ENCODE peak calls at places on chromosomes 11 and 22, in six cellular contexts. I is HepG2, M is tibial nerve, J is heart left ventricle, K is IMR-90, T is vagina. V is an unnamed sample.

GRCh38 chr22:41576877-41577276 is 12.8 kb downstream of the PMM1 start:
- DNase-seq in M (no peak), T (no peak), J (peak), K (peak), I (peak), V (no peak)

GRCh38 chr11:88623536-88623935 is 286.0 kb upstream of the CTSC start:
- DNase-seq in J (peak), K (peak), I (no peak), T (no peak), M (no peak), V (no peak)

GRCh38 chr11:12989428-12990242 is 19.5 kb upstream of the RASSF10 start:
- DNase-seq in J (no peak), K (no peak), T (no peak), I (no peak), M (no peak), V (no peak)

GRCh38 chr11:123268118-123268517 is 73.1 kb upstream of the CLMP start:
- DNase-seq in I (no peak), K (no peak), J (no peak), M (no peak), T (no peak), V (no peak)

GRCh38 chr11:764322-765024 is 12.8 kb downstream of the GATD1 start:
- DNase-seq in K (no peak), I (no peak), T (no peak), M (no peak), J (no peak), V (no peak)

GRCh38 chr22:37563153-37564081 is 3.1 kb downstream of the CDC42EP1 start:
- DNase-seq in M (peak), I (peak), K (peak), T (no peak), J (peak), V (peak)

GRCh38 chr11:63666874-63667273 is 4.3 kb downstream of the ATL3 start:
- DNase-seq in M (no peak), T (no peak), K (peak), I (no peak), J (no peak), V (no peak)

GRCh38 chr11:7677071-7677470 is 3.8 kb upstream of the CYB5R2 start:
- DNase-seq in J (no peak), K (peak), T (no peak), I (no peak), M (no peak), V (no peak)

GRCh38 chr11:20093775-20094174 is 66.5 kb downstream of the DBX1 start:
- DNase-seq in J (no peak), M (no peak), I (no peak), K (peak), T (no peak), V (no peak)

DNA sequence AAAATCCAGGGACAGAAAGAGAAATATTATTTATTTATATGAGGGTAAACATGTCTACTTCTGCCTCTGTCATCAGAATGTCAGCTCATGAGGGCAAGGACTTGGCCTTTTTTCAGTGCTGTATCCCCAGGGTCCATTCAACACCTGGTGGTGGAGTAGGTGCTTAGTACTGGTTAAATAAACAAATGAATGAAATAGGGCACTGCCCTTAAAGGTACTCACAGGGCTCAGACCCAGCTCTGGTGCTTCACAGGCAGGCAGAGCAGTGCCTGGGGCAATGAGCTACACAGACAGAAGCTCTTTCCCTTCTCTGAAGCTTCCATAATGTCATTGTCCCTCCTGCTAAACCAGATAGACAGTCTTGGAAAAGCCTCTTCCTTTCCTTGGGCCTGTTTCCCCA is 30.9 kb downstream of the P4HA3 start:
- DNase-seq in T (no peak), K (no peak), J (no peak), I (no peak), M (no peak), V (no peak)
- TF ChIP-seq POLR2A in T (no peak), K (no peak), J (no peak), I (no peak), M (no peak), V (no peak)

GRCh38 chr11:75562048-75562835 is at the start of gene SERPINH1:
- DNase-seq in I (peak), J (peak), T (no peak), K (peak), M (peak), V (peak)

GRCh38 chr11:75563501-75563977 is 1.5 kb downstream of the SERPINH1 start:
- DNase-seq in M (no peak), J (no peak), I (no peak), K (no peak), T (no peak), V (no peak)

GRCh38 chr11:75563978-75564552 is 2.0 kb downstream of the SERPINH1 start:
- DNase-seq in J (peak), M (no peak), I (peak), T (no peak), K (peak), V (no peak)

GRCh38 chr11:75561426-75562047 is 516 bp upstream of the SERPINH1 start:
- DNase-seq in I (no peak), K (no peak), J (no peak), M (no peak), T (no peak), V (no peak)

DNA sequence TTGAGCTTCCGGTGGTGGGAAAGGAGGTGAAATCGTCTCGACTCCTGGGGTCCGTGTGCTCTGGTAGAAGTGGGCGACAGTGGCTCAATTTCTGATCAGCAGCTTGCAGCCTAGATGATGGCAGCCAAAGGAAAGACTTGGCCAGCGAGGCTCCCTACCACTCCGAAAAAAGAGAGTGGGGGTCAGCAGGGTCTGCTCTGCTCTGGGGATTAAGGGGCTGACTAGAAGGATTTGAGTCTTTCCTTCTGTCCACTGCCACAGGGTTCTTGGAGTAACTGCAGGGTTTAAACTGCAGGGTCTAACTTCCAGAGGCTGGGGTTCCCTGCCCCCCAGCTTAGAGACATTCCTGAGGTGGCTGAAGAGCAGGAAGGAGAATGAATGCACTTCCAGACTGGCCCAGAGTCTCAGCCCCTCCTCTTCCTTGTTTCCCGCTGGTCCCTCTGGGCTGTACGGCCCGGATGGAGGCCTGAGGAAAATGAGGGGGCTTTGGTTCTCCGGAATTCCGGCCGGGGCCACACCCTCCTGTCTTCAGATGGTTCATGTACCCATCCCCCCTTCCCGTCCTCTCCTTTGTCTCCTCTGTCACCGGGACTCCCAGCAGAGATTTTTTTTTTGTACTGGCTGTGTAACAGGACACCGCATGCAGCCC is 907 bp downstream of the SERPINH1 start:
- DNase-seq in M (no peak), T (no peak), K (peak), J (peak), I (no peak), V (no peak)
- TF ChIP-seq POLR2A in M (no peak), T (no peak), K (no peak), J (no peak), I (peak), V (no peak)

GRCh38 chr22:19721486-19722172 is 1.7 kb upstream of the GP1BB start:
- DNase-seq in K (no peak), J (no peak), I (peak), M (no peak), T (no peak), V (no peak)

GRCh38 chr22:19720150-19720827 is 3.0 kb upstream of the GP1BB start:
- DNase-seq in M (no peak), T (no peak), J (no peak), I (no peak), K (no peak), V (no peak)

GRCh38 chr22:19722175-19722914 is 994 bp upstream of the GP1BB start:
- DNase-seq in K (no peak), T (no peak), M (no peak), J (peak), I (no peak), V (no peak)

GRCh38 chr22:19719488-19720021 is 3.8 kb upstream of the GP1BB start:
- DNase-seq in K (no peak), M (no peak), T (no peak), J (no peak), I (no peak), V (no peak)

DNA sequence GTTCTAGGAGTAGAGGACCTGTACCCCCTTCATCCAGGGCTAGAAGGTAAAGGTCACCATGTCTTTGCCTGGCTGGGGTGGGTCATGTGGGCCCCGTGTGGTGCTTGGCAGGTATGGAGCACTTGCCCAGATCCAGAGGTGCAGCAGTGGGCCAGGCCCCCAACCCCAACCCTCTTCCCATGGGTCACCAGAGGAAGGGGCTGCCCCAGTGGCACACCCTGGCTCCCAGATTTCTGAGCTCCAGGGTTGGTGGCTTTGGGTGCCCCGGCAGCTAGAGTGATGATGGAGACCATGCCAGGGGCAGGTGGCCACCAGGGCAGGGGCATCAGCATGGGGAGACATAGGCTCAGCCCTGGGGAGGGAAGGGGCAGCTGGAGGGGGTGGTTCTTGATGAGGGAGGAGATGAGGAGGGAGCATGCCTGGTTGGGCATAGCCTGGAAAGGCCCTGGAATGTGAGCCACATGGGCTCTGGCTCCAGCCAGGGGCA is 2.3 kb upstream of the GP1BB start:
- DNase-seq in M (no peak), I (no peak), T (no peak), J (no peak), K (no peak), V (no peak)
- TF ChIP-seq POLR2A in M (no peak), I (no peak), T (no peak), J (no peak), K (no peak), V (no peak)

GRCh38 chr22:31083377-31083768 is 2.3 kb downstream of the SMTN start:
- DNase-seq in K (no peak), M (no peak), I (no peak), T (no peak), J (no peak), V (no peak)

GRCh38 chr22:31085493-31085824 is 4.3 kb downstream of the SMTN start:
- DNase-seq in M (no peak), T (no peak), I (no peak), J (peak), K (no peak), V (no peak)

GRCh38 chr22:31083923-31084810 is 3.0 kb downstream of the SMTN start:
- DNase-seq in M (no peak), K (no peak), J (no peak), I (no peak), T (no peak), V (no peak)

GRCh38 chr22:31085928-31086327 is 4.8 kb downstream of the SMTN start:
- DNase-seq in I (no peak), T (no peak), M (no peak), K (no peak), J (no peak), V (no peak)

DNA sequence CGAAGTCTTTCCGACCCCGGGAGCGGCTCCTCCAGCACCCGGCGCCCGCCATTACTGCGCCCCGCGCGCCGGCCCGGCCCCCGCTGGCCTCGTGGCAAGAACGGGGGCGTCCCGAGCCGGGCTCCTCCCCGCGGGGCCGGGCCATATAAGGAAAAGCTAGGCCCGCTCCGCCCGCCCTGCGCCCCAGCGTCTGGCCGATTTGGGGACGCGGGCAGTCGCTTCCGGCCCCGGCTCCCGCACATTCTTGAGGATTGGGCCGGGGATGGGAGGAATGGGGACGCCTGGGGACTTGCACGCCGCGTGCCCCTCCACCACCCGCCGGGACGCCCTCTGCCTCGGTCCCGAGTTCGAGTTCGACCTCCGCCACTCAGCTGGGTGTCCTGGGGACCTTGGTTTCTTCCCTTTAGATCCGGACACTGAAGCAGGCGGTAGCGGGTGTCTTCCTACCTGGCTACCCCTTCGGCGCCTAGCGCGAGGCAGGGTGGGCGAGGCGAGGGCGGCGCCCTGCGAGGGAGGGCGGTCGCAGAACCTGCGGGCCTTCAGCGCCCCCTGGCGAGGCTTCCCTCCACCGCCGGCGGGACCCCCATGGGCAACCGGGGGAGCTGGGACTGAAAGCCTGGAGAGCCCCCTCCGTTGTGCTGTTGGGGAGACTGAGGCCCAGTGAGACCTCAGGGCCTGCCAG is 3.8 kb downstream of the SMTN start:
- DNase-seq in K (peak), J (peak), I (no peak), M (peak), T (no peak), V (no peak)
- TF ChIP-seq POLR2A in K (peak), J (no peak), I (no peak), M (peak), T (peak), V (no peak)

GRCh38 chr11:94494200-94494545 is 389 bp downstream of the ANKRD49 start:
- DNase-seq in T (no peak), K (no peak), J (no peak), I (no peak), M (no peak), V (no peak)

GRCh38 chr11:94493146-94493442 is 550 bp downstream of the MRE11 start:
- DNase-seq in T (no peak), J (no peak), I (no peak), K (no peak), M (no peak), V (no peak)

DNA sequence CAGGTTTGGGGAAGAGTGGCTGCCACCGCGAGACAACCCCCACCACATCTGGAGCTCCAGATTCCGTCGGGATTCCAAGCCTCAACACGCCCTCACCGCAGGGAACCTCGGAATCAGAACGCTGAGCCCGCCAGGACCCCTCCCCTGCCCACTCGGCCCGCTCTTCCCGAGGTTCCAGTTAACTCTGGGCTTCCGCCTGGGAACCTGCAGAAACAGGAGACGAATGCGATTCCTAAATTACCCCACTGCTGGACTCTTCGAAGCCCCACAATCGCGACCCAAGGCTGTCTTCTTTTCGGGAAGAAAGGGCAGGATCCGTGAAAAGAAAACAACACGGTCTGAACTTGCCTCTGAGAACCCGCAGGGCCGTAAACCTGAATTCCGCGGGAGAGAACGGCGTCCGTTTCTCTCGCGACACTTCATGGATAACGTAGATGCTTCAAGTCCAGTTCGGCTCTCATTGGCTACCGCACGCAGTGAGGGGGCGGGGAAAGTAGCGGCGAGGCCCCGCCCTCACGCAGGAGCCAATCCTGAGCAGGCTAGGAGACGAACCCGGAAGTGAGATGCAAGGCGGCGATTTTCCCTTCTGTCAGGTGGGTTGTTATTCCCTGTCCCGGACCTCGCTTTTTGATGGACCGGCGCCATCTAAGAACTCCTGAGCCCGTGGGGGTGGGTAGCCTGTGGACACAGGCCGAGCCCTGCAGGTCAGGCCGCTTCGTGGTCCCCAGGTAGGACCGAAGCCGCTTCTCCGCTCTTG is at the start of the genes ANKRD49 and MRE11:
- DNase-seq in T (peak), M (peak), I (peak), J (peak), K (peak), V (peak)
- TF ChIP-seq POLR2A in T (peak), M (peak), I (peak), J (no peak), K (peak), V (peak)

GRCh38 chr11:31825453-31826391 is 14.6 kb upstream of the PAX6 start:
- DNase-seq in I (no peak), M (no peak), K (no peak), J (no peak), T (no peak), V (no peak)
- TF ChIP-seq POLR2A in I (no peak), M (no peak), K (no peak), J (no peak), T (no peak), V (no peak)

GRCh38 chr11:65353376-65353775 is 1.2 kb upstream of the TIGD3 start:
- DNase-seq in M (no peak), K (no peak), T (no peak), I (no peak), J (no peak), V (no peak)

GRCh38 chr11:65353900-65354264 is 669 bp upstream of the TIGD3 start:
- DNase-seq in K (no peak), J (no peak), T (no peak), I (no peak), M (no peak), V (no peak)

GRCh38 chr11:65355776-65356393 is 1.3 kb downstream of the TIGD3 start:
- DNase-seq in K (peak), M (no peak), T (no peak), J (no peak), I (no peak), V (no peak)

GRCh38 chr11:65355013-65355775 is 643 bp downstream of the TIGD3 start:
- DNase-seq in T (no peak), J (no peak), K (no peak), I (peak), M (no peak), V (peak)

DNA sequence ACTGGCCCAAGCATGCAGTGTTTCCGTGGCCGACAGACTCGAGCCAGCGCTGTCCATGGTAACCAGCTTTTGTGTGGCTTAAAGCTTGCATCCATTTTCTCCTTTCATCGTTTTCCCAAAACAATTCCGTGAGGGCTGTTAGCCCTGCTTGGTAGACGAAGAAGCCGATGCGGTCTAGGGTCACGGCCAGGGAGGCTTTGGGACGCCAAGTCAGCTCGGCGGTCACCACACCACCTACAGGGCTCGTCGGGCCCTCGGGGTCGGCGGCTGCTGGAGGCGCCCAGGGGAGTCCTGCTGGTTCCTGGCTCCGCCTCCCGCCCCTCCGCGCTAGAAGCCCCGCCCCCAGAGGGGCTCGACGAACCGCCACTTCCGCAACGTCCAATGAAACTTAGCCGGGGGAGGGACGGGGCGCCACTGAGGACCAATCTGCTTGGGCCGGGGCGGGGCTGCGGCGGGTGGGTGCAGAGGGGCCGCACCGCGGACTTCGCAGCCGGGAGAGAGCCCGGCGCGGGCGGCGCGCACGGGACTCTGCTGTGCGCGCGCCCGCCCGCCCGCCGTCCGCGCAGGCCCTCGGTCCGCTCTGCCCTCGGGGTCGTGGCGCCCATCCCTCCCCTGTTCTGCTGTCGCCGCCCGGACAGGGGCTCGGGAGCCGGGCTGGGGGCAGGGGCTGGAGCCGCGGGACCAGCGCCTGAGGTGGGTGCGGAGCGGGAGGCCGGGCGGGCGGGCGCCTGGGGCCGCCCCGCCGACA is at the start of gene TIGD3:
- DNase-seq in I (peak), K (peak), M (peak), T (no peak), J (peak), V (peak)
- TF ChIP-seq POLR2A in I (peak), K (peak), M (peak), T (peak), J (peak), V (peak)

GRCh38 chr11:110093407-110094297 is 460 bp downstream of the ZC3H12C start:
- DNase-seq in K (peak), M (peak), T (no peak), J (peak), I (peak), V (no peak)
- TF ChIP-seq POLR2A in K (peak), M (no peak), T (no peak), J (no peak), I (peak), V (no peak)